ENCODE peak calls at places on chromosomes 11 and 22, in five cellular contexts. P is activated CD4-positive, CD25-positive, alpha-beta regulatory T cell; Y is lung microvascular endothelial cell; H is hepatocyte; G is cardiac fibroblast. F is an unnamed sample.
A peak's percentile ranks its signal among the peaks of the same experiment; 100 is the strongest.

GRCh38 chr22:30675436-30675835 is 7.8 kb upstream of the DUSP18 start:
- DNase-seq in P (no peak), H (no peak), G (no peak), Y (no peak), F (no peak)

GRCh38 chr11:23778971-23779370 is 717.9 kb upstream of the LUZP2 start:
- DNase-seq in G (peak; percentile 7), H (no peak), P (no peak), Y (no peak), F (no peak)

GRCh38 chr11:127451852-127452251 is 451.3 kb upstream of the KIRREL3 start:
- DNase-seq in P (no peak), G (no peak), H (no peak), Y (no peak), F (no peak)

GRCh38 chr22:46675938-46676337 is 55.8 kb downstream of the GRAMD4 start:
- DNase-seq in H (no peak), P (no peak), G (no peak), Y (no peak), F (no peak)

GRCh38 chr11:44564653-44565007 is 833 bp upstream of the CD82 start:
- DNase-seq in Y (peak; percentile 82), P (no peak), G (peak; percentile 91), H (peak; percentile 79), F (no peak)

GRCh38 chr22:47452184-47452583 is 689.7 kb downstream of the TBC1D22A start:
- DNase-seq in H (no peak), P (no peak), G (no peak), Y (no peak), F (no peak)

GRCh38 chr11:126607374-126607773 is 251.9 kb downstream of the ST3GAL4 start:
- DNase-seq in P (no peak), Y (peak; percentile 20), G (peak; percentile 54), H (peak; percentile 80), F (no peak)

GRCh38 chr11:126636911-126637799 is 281.7 kb downstream of the ST3GAL4 start:
- DNase-seq in G (peak; percentile 28), P (no peak), H (no peak), Y (no peak), F (no peak)